ENCODE peak calls at places on chromosomes 2 and 18, in nine cellular contexts. L, A, Y, V, W, N, I, G and K are unnamed samples.

GRCh38 chr2:31240406-31241365 is 6.7 kb downstream of the EHD3 start:
- DNase-seq in L (no peak), A (no peak), Y (no peak), V (no peak), W (no peak), N (no peak), I (peak), G (no peak), K (no peak)

GRCh38 chr2:230575640-230576324 is 136.9 kb upstream of the CAB39 start:
- DNase-seq in L (no peak), A (no peak), Y (peak), V (no peak), W (no peak), N (no peak), I (no peak), G (no peak), K (peak)

GRCh38 chr2:205730701-205731271 is 48.5 kb downstream of the NRP2 start:
- DNase-seq in L (peak), A (no peak), Y (no peak), V (no peak), W (no peak), N (no peak), I (peak), G (no peak), K (no peak)

GRCh38 chr2:216242365-216242764 is 129.9 kb downstream of the MARCHF4 start:
- DNase-seq in L (no peak), A (no peak), Y (no peak), V (peak), W (no peak), N (no peak), I (no peak), G (no peak), K (no peak)

GRCh38 chr2:173647681-173648350 is 293.1 kb downstream of the CDCA7 start:
- DNase-seq in L (peak), A (no peak), Y (no peak), V (no peak), W (peak), N (no peak), I (peak), G (no peak), K (no peak)

GRCh38 chr2:216590780-216591179 is 42.4 kb upstream of the IGFBP2 start:
- DNase-seq in L (no peak), A (no peak), Y (no peak), V (no peak), W (no peak), N (peak), I (peak), G (no peak), K (no peak)

GRCh38 chr2:29106980-29107388 is 8.2 kb upstream of the CLIP4 start:
- DNase-seq in L (peak), A (no peak), Y (peak), V (no peak), W (no peak), N (no peak), I (peak), G (no peak), K (no peak)

GRCh38 chr2:55524884-55525437 is 5.4 kb downstream of the CFAP36 start:
- DNase-seq in L (no peak), A (no peak), Y (no peak), V (no peak), W (no peak), N (no peak), I (no peak), G (no peak), K (no peak)

GRCh38 chr2:9112079-9112721 is 94.4 kb upstream of the ASAP2 start:
- DNase-seq in L (peak), A (no peak), Y (peak), V (no peak), W (peak), N (no peak), I (peak), G (peak), K (no peak)

GRCh38 chr2:162840598-162841246 is 2.2 kb upstream of the KCNH7 start:
- DNase-seq in L (peak), A (no peak), Y (peak), V (no peak), W (peak), N (peak), I (peak), G (no peak), K (no peak)

GRCh38 chr2:88658318-88658717 is 31.1 kb upstream of the EIF2AK3 start:
- DNase-seq in L (peak), A (no peak), Y (no peak), V (no peak), W (no peak), N (no peak), I (peak), G (no peak), K (no peak)

GRCh38 chr2:72895154-72895553 is 7.9 kb downstream of the SPR start:
- DNase-seq in L (no peak), A (no peak), Y (no peak), V (no peak), W (no peak), N (no peak), I (no peak), G (no peak), K (no peak)

GRCh38 chr2:135099802-135100483 is 47.9 kb downstream of the RAB3GAP1 start:
- DNase-seq in L (no peak), A (no peak), Y (no peak), V (no peak), W (no peak), N (no peak), I (no peak), G (no peak), K (no peak)

GRCh38 chr2:65514555-65515195 is 82.3 kb upstream of the SPRED2 start:
- DNase-seq in L (peak), A (no peak), Y (no peak), V (no peak), W (no peak), N (no peak), I (peak), G (no peak), K (no peak)

GRCh38 chr2:29123584-29124349 is 8.6 kb downstream of the CLIP4 start:
- DNase-seq in L (peak), A (no peak), Y (peak), V (no peak), W (no peak), N (no peak), I (peak), G (peak), K (no peak)

GRCh38 chr2:84741182-84741822 is 139.6 kb downstream of the TRABD2A start:
- DNase-seq in L (peak), A (peak), Y (peak), V (no peak), W (no peak), N (no peak), I (peak), G (no peak), K (peak)

GRCh38 chr2:75609937-75610508 is 36.6 kb upstream of the MRPL19 start:
- DNase-seq in L (peak), A (no peak), Y (no peak), V (peak), W (no peak), N (no peak), I (peak), G (no peak), K (no peak)

GRCh38 chr2:205758051-205758450 is 75.8 kb downstream of the NRP2 start:
- DNase-seq in L (peak), A (no peak), Y (peak), V (no peak), W (no peak), N (peak), I (peak), G (no peak), K (no peak)

GRCh38 chr2:68172990-68173715 is 15.5 kb downstream of the PNO1 start:
- DNase-seq in L (no peak), A (no peak), Y (no peak), V (no peak), W (no peak), N (no peak), I (no peak), G (no peak), K (no peak)

GRCh38 chr18:78540636-78541400 is 438.8 kb upstream of the SALL3 start:
- DNase-seq in L (no peak), A (no peak), Y (no peak), V (no peak), W (no peak), N (no peak), I (no peak), G (no peak), K (no peak)

GRCh38 chr2:113219889-113220641 is 46.3 kb downstream of the PSD4 start:
- DNase-seq in L (peak), A (peak), Y (peak), V (no peak), W (peak), N (peak), I (peak), G (no peak), K (no peak)

GRCh38 chr2:84827978-84828575 is 52.8 kb downstream of the TRABD2A start:
- DNase-seq in L (no peak), A (no peak), Y (no peak), V (no peak), W (no peak), N (no peak), I (no peak), G (no peak), K (no peak)

GRCh38 chr2:53752385-53752784 is 15.2 kb upstream of the CHAC2 start:
- DNase-seq in L (no peak), A (no peak), Y (no peak), V (no peak), W (no peak), N (no peak), I (no peak), G (no peak), K (no peak)

GRCh38 chr2:66929632-66930385 is 467.3 kb upstream of the ETAA1 start:
- DNase-seq in L (peak), A (peak), Y (peak), V (no peak), W (peak), N (peak), I (peak), G (peak), K (no peak)

GRCh38 chr2:202762546-202762945 is 109.0 kb downstream of the ICA1L start:
- DNase-seq in L (no peak), A (no peak), Y (no peak), V (no peak), W (no peak), N (no peak), I (no peak), G (no peak), K (no peak)

GRCh38 chr2:238895361-238895882 is 47.5 kb downstream of the TWIST2 start:
- DNase-seq in L (peak), A (no peak), Y (peak), V (no peak), W (no peak), N (no peak), I (no peak), G (no peak), K (no peak)

GRCh38 chr2:225192869-225193268 is 150.6 kb upstream of the DOCK10 start:
- DNase-seq in L (peak), A (no peak), Y (no peak), V (no peak), W (no peak), N (no peak), I (no peak), G (no peak), K (no peak)

GRCh38 chr18:78728301-78729098 is 251.1 kb upstream of the SALL3 start:
- DNase-seq in L (no peak), A (peak), Y (no peak), V (no peak), W (no peak), N (no peak), I (no peak), G (no peak), K (no peak)

GRCh38 chr2:21819475-21819874 is 695.7 kb downstream of the TDRD15 start:
- DNase-seq in L (no peak), A (no peak), Y (no peak), V (no peak), W (no peak), N (no peak), I (no peak), G (peak), K (no peak)

GRCh38 chr2:203804070-203804469 is 63.5 kb upstream of the CTLA4 start:
- DNase-seq in L (peak), A (no peak), Y (no peak), V (no peak), W (no peak), N (no peak), I (peak), G (peak), K (peak)

GRCh38 chr18:43751835-43752234 is 474.5 kb upstream of the SYT4 start:
- DNase-seq in L (no peak), A (no peak), Y (no peak), V (no peak), W (no peak), N (no peak), I (no peak), G (no peak), K (no peak)

GRCh38 chr2:234836251-234836650 is 115.6 kb upstream of the SH3BP4 start:
- DNase-seq in L (no peak), A (no peak), Y (no peak), V (no peak), W (no peak), N (peak), I (no peak), G (no peak), K (no peak)

GRCh38 chr2:171391532-171391931 is 42.3 kb downstream of the METTL8 start:
- DNase-seq in L (no peak), A (no peak), Y (no peak), V (no peak), W (no peak), N (no peak), I (no peak), G (no peak), K (no peak)

GRCh38 chr2:218733615-218734021 is 23.0 kb downstream of the TTLL4 start:
- DNase-seq in L (peak), A (no peak), Y (no peak), V (no peak), W (peak), N (peak), I (peak), G (no peak), K (no peak)

GRCh38 chr2:141911485-141912066 is 219.2 kb downstream of the LRP1B start:
- DNase-seq in L (peak), A (no peak), Y (no peak), V (no peak), W (no peak), N (peak), I (peak), G (no peak), K (no peak)

GRCh38 chr2:232876978-232877441 is 6.9 kb downstream of the SNORC start:
- DNase-seq in L (no peak), A (no peak), Y (no peak), V (no peak), W (no peak), N (no peak), I (no peak), G (no peak), K (no peak)

GRCh38 chr2:179521944-179522343 is 257.3 kb upstream of the SESTD1 start:
- DNase-seq in L (no peak), A (no peak), Y (no peak), V (no peak), W (no peak), N (no peak), I (no peak), G (no peak), K (no peak)

GRCh38 chr2:126703311-126703710 is 47.4 kb downstream of the GYPC start:
- DNase-seq in L (no peak), A (no peak), Y (no peak), V (peak), W (no peak), N (peak), I (no peak), G (no peak), K (no peak)
- TF ChIP-seq CTCF in L (no peak), A (no peak), Y (no peak), V (no peak), W (no peak), N (no peak), I (no peak), G (no peak), K (no peak)

DNA sequence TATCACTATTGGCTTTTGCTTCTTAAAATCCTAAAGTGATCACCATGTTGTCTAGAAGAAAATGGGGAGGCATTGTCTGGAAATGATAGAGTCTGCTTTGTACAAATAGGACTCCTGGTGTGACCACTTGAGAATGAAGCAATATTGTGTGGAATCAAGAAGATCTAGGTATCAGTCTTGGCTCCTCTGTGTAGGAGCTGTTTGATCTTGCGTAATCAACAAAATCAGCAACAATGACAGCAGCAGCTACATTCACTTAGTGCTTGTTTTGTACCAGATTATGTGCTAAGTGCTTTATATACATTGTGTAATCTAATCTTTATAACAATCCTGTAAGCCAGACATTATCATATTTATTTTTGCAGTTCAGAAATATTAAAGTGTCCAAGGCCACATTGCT is 17.8 kb downstream of the NCOA1 start:
- DNase-seq in L (no peak), A (no peak), Y (no peak), V (no peak), W (no peak), N (no peak), I (no peak), G (no peak), K (no peak)
- TF ChIP-seq CTCF in L (no peak), A (no peak), Y (no peak), V (no peak), W (no peak), N (no peak), I (no peak), G (no peak), K (no peak)

GRCh38 chr2:13067508-13067907 is 350.8 kb downstream of the TRIB2 start:
- DNase-seq in L (no peak), A (no peak), Y (no peak), V (no peak), W (no peak), N (no peak), I (no peak), G (no peak), K (no peak)
- TF ChIP-seq CTCF in L (no peak), A (no peak), Y (no peak), V (no peak), W (no peak), N (no peak), I (no peak), G (no peak), K (no peak)

DNA sequence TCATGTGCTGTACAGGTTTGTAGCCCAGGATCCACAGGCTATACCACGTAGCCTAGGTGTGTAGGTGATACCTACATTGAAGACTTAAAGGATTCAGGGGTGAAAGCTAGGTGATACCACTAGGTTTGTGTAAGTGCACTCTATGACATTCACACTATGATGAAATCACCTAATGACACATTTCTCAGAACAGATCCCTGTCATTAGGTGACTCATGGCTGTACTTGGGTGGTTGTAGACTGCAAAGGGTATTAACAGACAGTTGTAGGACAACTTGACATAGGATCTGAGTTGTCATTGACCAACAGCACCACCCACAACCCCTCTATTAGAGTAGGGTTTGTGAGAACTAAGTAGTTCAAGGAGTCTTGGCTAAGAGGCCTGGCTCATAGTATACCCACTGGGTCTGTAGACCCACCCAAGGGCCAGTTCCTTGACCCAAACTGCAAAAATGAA is 27.7 kb upstream of the SMCHD1 start:
- DNase-seq in L (peak), A (no peak), Y (no peak), V (no peak), W (no peak), N (no peak), I (no peak), G (no peak), K (no peak)
- TF ChIP-seq CTCF in L (no peak), A (no peak), Y (no peak), V (no peak), W (no peak), N (no peak), I (no peak), G (no peak), K (no peak)

GRCh38 chr2:236236559-236237450 is 27.4 kb downstream of the ASB18 start:
- DNase-seq in L (no peak), A (no peak), Y (no peak), V (no peak), W (no peak), N (no peak), I (no peak), G (no peak), K (no peak)
- TF ChIP-seq CTCF in L (no peak), A (no peak), Y (no peak), V (no peak), W (no peak), N (no peak), I (no peak), G (no peak), K (no peak)

DNA sequence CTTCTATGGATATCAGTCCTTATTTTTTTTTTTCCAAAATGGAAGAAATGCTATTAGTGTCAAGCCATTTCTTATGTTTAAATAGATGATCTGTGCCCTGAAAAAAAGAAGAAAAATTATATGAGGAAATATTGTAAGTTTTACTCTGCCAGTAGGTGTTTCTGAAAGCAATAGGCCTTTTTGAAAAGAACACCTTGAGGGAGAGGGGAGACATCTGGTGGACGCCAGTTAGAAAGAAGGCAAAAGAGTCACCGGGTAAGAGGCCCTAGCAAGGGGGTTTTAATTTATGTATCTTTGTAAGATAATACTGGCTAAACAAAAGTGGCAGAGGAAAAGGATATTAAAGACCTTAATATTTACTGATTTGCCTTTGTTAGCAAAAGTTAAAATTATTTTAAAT is 56.1 kb downstream of the DYNAP start:
- DNase-seq in L (peak), A (no peak), Y (peak), V (no peak), W (no peak), N (no peak), I (no peak), G (no peak), K (no peak)
- TF ChIP-seq CTCF in L (peak), A (no peak), Y (peak), V (no peak), W (no peak), N (no peak), I (peak), G (peak), K (no peak)

DNA sequence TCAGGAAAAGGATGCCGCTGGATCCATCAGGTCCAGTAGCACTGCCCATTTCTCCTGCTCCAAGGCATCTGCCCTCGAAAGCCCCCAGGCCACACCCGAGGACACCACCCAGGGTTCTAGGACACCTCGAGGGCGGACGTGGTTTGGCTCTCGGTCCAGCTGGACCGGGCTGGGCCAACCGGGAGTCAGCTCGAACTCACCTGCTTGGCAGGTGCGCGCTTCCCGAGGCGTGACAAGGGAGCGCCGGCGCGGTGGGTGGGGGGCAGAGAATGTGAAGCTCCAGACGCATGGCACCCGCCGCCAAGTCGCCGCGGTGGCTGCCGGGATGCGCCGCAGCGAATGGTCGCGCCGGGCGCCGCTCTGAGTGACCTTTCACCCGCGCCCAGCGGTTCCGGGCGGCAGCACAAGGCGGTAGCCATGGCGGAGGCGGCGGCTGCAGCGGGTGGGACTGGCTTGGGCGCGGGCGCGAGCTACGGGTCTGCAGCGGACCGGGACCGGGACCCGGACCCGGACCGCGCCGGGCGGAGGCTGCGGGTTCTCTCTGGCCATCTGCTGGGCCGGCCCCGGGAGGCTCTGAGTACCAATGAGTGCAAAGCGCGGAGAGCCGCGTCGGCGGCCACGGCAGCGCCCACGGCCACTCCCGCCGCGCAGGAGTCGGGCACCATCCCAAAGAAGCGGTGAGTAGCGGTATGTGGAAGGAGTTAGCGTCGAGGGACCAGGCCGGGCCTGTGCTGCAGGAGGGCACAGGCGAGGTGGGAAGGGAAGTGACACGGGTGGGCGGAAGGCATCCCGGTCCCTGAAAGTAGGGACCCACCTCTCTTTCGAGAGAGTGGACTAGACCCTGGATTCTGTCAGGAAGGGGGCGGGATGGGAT is at the start of gene AGPS:
- DNase-seq in L (peak), A (peak), Y (peak), V (peak), W (peak), N (peak), I (peak), G (no peak), K (peak)
- TF ChIP-seq CTCF in L (no peak), A (no peak), Y (no peak), V (peak), W (no peak), N (peak), I (no peak), G (no peak), K (no peak)